ENCODE peak calls at places on chromosomes 6 and 20, in five cellular contexts. B is kidney epithelial cell, Q is epithelial cell of esophagus, S is fibroblast of the aortic adventitia, N is SK-N-SH. Y is an unnamed sample.

GRCh38 chr6:29742191-29742590 is 19.0 kb downstream of the HLA-F start:
- DNase-seq in S (no peak), N (no peak), Q (no peak), B (no peak), Y (no peak)

GRCh38 chr6:161459008-161459407 is 185.1 kb upstream of the AGPAT4 start:
- DNase-seq in N (no peak), S (peak; percentile 21), B (no peak), Q (no peak), Y (no peak)

GRCh38 chr6:44512868-44513641 is 125.5 kb downstream of the CDC5L start:
- DNase-seq in N (no peak), S (peak; percentile 60), Q (peak; percentile 47), B (no peak), Y (no peak)

GRCh38 chr6:79168695-79168980 is 65.8 kb downstream of the HMGN3 start:
- DNase-seq in Q (no peak), N (no peak), S (no peak), B (no peak), Y (no peak)

GRCh38 chr20:31707994-31708744 is 14.5 kb downstream of the BCL2L1 start:
- DNase-seq in S (no peak), B (no peak), Q (no peak), N (no peak), Y (no peak)

GRCh38 chr6:145705561-145705960 is 29.8 kb downstream of the EPM2A start:
- DNase-seq in B (no peak), Q (peak; percentile 50), S (peak; percentile 72), N (no peak), Y (no peak)

GRCh38 chr6:38771111-38771694 is 56.1 kb downstream of the DNAH8 start:
- DNase-seq in B (no peak), N (no peak), Q (peak; percentile 90), S (peak; percentile 0), Y (no peak)

GRCh38 chr20:59403261-59403961 is 103.0 kb downstream of the EDN3 start:
- DNase-seq in Q (peak; percentile 5), B (no peak), S (no peak), N (peak; percentile 95), Y (no peak)

GRCh38 chr20:10306440-10307358 is 88.1 kb downstream of the SNAP25 start:
- DNase-seq in Q (peak; percentile 25), S (peak; percentile 96), N (no peak), B (peak; percentile 41), Y (no peak)

GRCh38 chr6:25351485-25351884 is 72.3 kb downstream of the CARMIL1 start:
- DNase-seq in Q (no peak), S (no peak), B (no peak), N (no peak), Y (no peak)

GRCh38 chr6:30752164-30752927 is 8.0 kb upstream of the IER3 start:
- DNase-seq in N (peak; percentile 64), Q (peak; percentile 100), B (peak; percentile 97), S (peak; percentile 100), Y (peak; percentile 97)

GRCh38 chr6:44247338-44248302 is 719 bp downstream of the HSP90AB1 start:
- DNase-seq in N (peak; percentile 76), B (no peak), S (peak; percentile 53), Q (peak; percentile 50), Y (no peak)

GRCh38 chr20:47672886-47673670 is 112.2 kb downstream of the SULF2 start:
- DNase-seq in N (no peak), B (no peak), S (no peak), Q (no peak), Y (no peak)

GRCh38 chr20:1657556-1658334 is at the start of gene SIRPG:
- DNase-seq in B (no peak), Q (no peak), S (no peak), N (no peak), Y (no peak)

GRCh38 chr6:50381106-50381415 is 331.3 kb upstream of the DEFB112 start:
- DNase-seq in N (peak; percentile 10), Q (no peak), S (no peak), B (no peak), Y (no peak)
- TF ChIP-seq CTCF in N (peak; percentile 58), Q (no peak), S (no peak), B (no peak), Y (peak; percentile 59)

GRCh38 chr6:108114861-108115597 is 40.5 kb upstream of the OSTM1 start:
- DNase-seq in Q (peak; percentile 59), S (peak; percentile 69), N (peak; percentile 80), B (no peak), Y (peak; percentile 52)
- H3K4me3 ChIP-seq in Q (peak overlapping the region; percentile 35), S (peak overlapping the region; percentile 61), N (peak overlapping the region; percentile 48), B (peak overlapping the region; percentile 10), Y (peak overlapping the region; percentile 44)

GRCh38 chr20:53926428-53927028 is 143.9 kb downstream of the BCAS1 start:
- DNase-seq in S (peak; percentile 92), N (no peak), Q (peak; percentile 100), B (peak; percentile 99), Y (no peak)
- TF ChIP-seq CTCF in S (no peak), N (no peak), Q (no peak), B (no peak), Y (no peak)

GRCh38 chr6:14246876-14247275 is 129.3 kb downstream of the CD83 start:
- DNase-seq in N (no peak), B (no peak), Q (no peak), S (no peak), Y (no peak)
- H3K4me3 ChIP-seq in N (no peak overlapping the region), B (no peak overlapping the region), Q (no peak overlapping the region), S (no peak overlapping the region), Y (no peak overlapping the region)

GRCh38 chr20:542777-543368 is 717 bp downstream of the CSNK2A1 start:
- DNase-seq in S (no peak), N (no peak), B (no peak), Q (no peak), Y (no peak)

GRCh38 chr20:546353-546752 is 2.8 kb upstream of the CSNK2A1 start:
- DNase-seq in B (no peak), S (no peak), N (no peak), Q (no peak), Y (no peak)

GRCh38 chr20:543369-544152 is at the start of gene CSNK2A1:
- DNase-seq in B (peak; percentile 75), S (peak; percentile 96), N (peak; percentile 93), Q (peak; percentile 95), Y (peak; percentile 78)

GRCh38 chr20:547394-547793 is 3.8 kb upstream of the CSNK2A1 start:
- DNase-seq in S (no peak), N (no peak), Q (no peak), B (no peak), Y (no peak)

GRCh38 chr20:544153-544725 is 649 bp upstream of the CSNK2A1 start:
- DNase-seq in S (no peak), Q (no peak), B (no peak), N (no peak), Y (no peak)
- TF ChIP-seq CTCF in S (no peak), Q (no peak), B (no peak), N (no peak), Y (no peak)

GRCh38 chr6:7156666-7157278 is 49.0 kb downstream of the RREB1 start:
- DNase-seq in S (peak; percentile 86), N (no peak), B (no peak), Q (peak; percentile 51), Y (no peak)
- H3K4me3 ChIP-seq in S (no peak overlapping the region), N (no peak overlapping the region), B (no peak overlapping the region), Q (no peak overlapping the region), Y (no peak overlapping the region)

GRCh38 chr6:138989098-138989983 is 1.3 kb upstream of the REPS1 start:
- DNase-seq in B (no peak), Q (no peak), S (no peak), N (no peak), Y (no peak)

GRCh38 chr6:138987643-138988468 is at the start of gene REPS1:
- DNase-seq in S (peak; percentile 85), B (peak; percentile 49), N (peak; percentile 97), Q (peak; percentile 90), Y (peak; percentile 54)

GRCh38 chr6:138986578-138986977 is 1.5 kb downstream of the REPS1 start:
- DNase-seq in Q (peak; percentile 34), N (no peak), S (peak; percentile 36), B (no peak), Y (no peak)

GRCh38 chr6:138987299-138987642 is 782 bp downstream of the REPS1 start:
- DNase-seq in B (no peak), S (no peak), N (no peak), Q (no peak), Y (no peak)

GRCh38 chr6:138988469-138988834 is 399 bp upstream of the REPS1 start:
- DNase-seq in N (no peak), S (no peak), B (no peak), Q (no peak), Y (no peak)
- TF ChIP-seq CTCF in N (no peak), S (no peak), B (no peak), Q (no peak), Y (no peak)

GRCh38 chr20:13118676-13119075 is 102.4 kb upstream of the ISM1 start:
- DNase-seq in B (no peak), N (no peak), Q (no peak), S (no peak), Y (no peak)

GRCh38 chr20:13121840-13122515 is 99.1 kb upstream of the ISM1 start:
- DNase-seq in N (no peak), Q (no peak), S (no peak), B (no peak), Y (no peak)

GRCh38 chr20:13113731-13114130 is 105.0 kb downstream of the SPTLC3 start:
- DNase-seq in Q (no peak), B (no peak), N (no peak), S (no peak), Y (no peak)

GRCh38 chr20:13117200-13117599 is 103.9 kb upstream of the ISM1 start:
- DNase-seq in N (no peak), Q (no peak), S (no peak), B (no peak), Y (no peak)

GRCh38 chr20:13119583-13119982 is 101.5 kb upstream of the ISM1 start:
- DNase-seq in B (no peak), Q (peak; percentile 69), N (peak; percentile 51), S (peak; percentile 74), Y (no peak)
- H3K4me3 ChIP-seq in B (no peak overlapping the region), Q (no peak overlapping the region), N (peak overlapping the region; percentile 13), S (no peak overlapping the region), Y (no peak overlapping the region)

DNA sequence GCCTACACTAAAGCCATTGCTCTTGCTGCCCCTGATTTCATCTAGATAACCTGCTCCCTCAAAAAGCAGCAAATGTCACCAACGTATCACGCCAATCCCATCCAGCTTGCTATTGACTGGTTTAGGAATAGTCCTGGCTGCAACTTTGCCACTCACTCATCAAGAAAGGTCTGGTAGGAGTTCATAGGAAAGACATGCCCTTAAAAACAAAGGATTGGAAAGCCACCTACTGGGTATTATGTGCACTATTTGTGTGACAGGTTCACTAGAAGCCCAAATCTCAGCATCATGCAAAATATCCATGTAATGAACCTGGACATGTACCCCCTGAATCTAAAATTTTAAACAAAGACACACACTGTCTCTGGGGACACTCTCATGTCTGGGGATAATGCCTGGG is 170.4 kb upstream of the COL21A1 start:
- DNase-seq in Q (no peak), B (no peak), N (no peak), S (no peak), Y (no peak)
- TF ChIP-seq CTCF in Q (no peak), B (no peak), N (no peak), S (no peak), Y (no peak)